ENCODE peak calls at places on chromosomes 16 and 17, in ten cellular contexts. One of them, this sample, is unnamed.

GRCh38 chr17:76417499-76418143 is 33.2 kb downstream of the SPHK1 start:
- DNase-seq in adrenal gland: peak; percentile 57
- DNase-seq in AG04449: no peak
- DNase-seq in gastrocnemius medialis: no peak
- DNase-seq in breast epithelium: no peak
- DNase-seq in heart right ventricle: no peak
- DNase-seq in mucosa of descending colon: no peak
- DNase-seq in MCF 10A: no peak
- DNase-seq in endothelial cell: no peak
- DNase-seq in cardiac fibroblast: no peak
- DNase-seq in this sample: no peak

GRCh38 chr17:27569257-27569722 is 61.7 kb upstream of the LGALS9 start:
- DNase-seq in mucosa of descending colon: no peak
- DNase-seq in MCF 10A: peak; percentile 61
- DNase-seq in endothelial cell: peak; percentile 44
- DNase-seq in gastrocnemius medialis: peak; percentile 76
- DNase-seq in AG04449: no peak
- DNase-seq in breast epithelium: no peak
- DNase-seq in heart right ventricle: no peak
- DNase-seq in adrenal gland: peak; percentile 65
- DNase-seq in cardiac fibroblast: peak; percentile 35
- DNase-seq in this sample: no peak

GRCh38 chr17:45218895-45219661 is 2.6 kb upstream of the FMNL1 start:
- DNase-seq in mucosa of descending colon: peak; percentile 88
- DNase-seq in MCF 10A: peak; percentile 86
- DNase-seq in AG04449: peak; percentile 37
- DNase-seq in breast epithelium: peak; percentile 90
- DNase-seq in adrenal gland: peak; percentile 91
- DNase-seq in cardiac fibroblast: peak; percentile 86
- DNase-seq in gastrocnemius medialis: peak; percentile 76
- DNase-seq in endothelial cell: peak; percentile 89
- DNase-seq in heart right ventricle: peak; percentile 87
- DNase-seq in this sample: peak; percentile 83

GRCh38 chr17:41082565-41083136 is 1.3 kb upstream of the KRTAP4-7 start:
- DNase-seq in MCF 10A: peak; percentile 33
- DNase-seq in breast epithelium: no peak
- DNase-seq in adrenal gland: no peak
- DNase-seq in AG04449: no peak
- DNase-seq in heart right ventricle: no peak
- DNase-seq in cardiac fibroblast: no peak
- DNase-seq in mucosa of descending colon: no peak
- DNase-seq in endothelial cell: no peak
- DNase-seq in gastrocnemius medialis: no peak
- DNase-seq in this sample: no peak

GRCh38 chr16:28258571-28258970 is 33.8 kb upstream of the SBK1 start:
- DNase-seq in breast epithelium: no peak
- DNase-seq in heart right ventricle: peak; percentile 73
- DNase-seq in endothelial cell: no peak
- DNase-seq in cardiac fibroblast: peak; percentile 8
- DNase-seq in AG04449: no peak
- DNase-seq in adrenal gland: peak; percentile 33
- DNase-seq in MCF 10A: no peak
- DNase-seq in gastrocnemius medialis: peak; percentile 96
- DNase-seq in mucosa of descending colon: no peak
- DNase-seq in this sample: peak; percentile 19

GRCh38 chr16:86048221-86048620 is 149.3 kb downstream of the IRF8 start:
- DNase-seq in breast epithelium: no peak
- DNase-seq in MCF 10A: no peak
- DNase-seq in adrenal gland: no peak
- DNase-seq in mucosa of descending colon: no peak
- DNase-seq in gastrocnemius medialis: no peak
- DNase-seq in cardiac fibroblast: no peak
- DNase-seq in heart right ventricle: no peak
- DNase-seq in AG04449: no peak
- DNase-seq in endothelial cell: peak; percentile 45
- DNase-seq in this sample: no peak

GRCh38 chr17:6677158-6677831 is 25.7 kb downstream of the C17orf100 start:
- DNase-seq in MCF 10A: no peak
- DNase-seq in mucosa of descending colon: no peak
- DNase-seq in endothelial cell: no peak
- DNase-seq in gastrocnemius medialis: no peak
- DNase-seq in AG04449: peak; percentile 10
- DNase-seq in cardiac fibroblast: peak; percentile 9
- DNase-seq in adrenal gland: no peak
- DNase-seq in breast epithelium: no peak
- DNase-seq in heart right ventricle: no peak
- DNase-seq in this sample: no peak

GRCh38 chr17:80181431-80181830 is 11.6 kb downstream of the CARD14 start:
- DNase-seq in adrenal gland: no peak
- DNase-seq in gastrocnemius medialis: no peak
- DNase-seq in mucosa of descending colon: no peak
- DNase-seq in breast epithelium: no peak
- DNase-seq in endothelial cell: no peak
- DNase-seq in AG04449: no peak
- DNase-seq in heart right ventricle: no peak
- DNase-seq in MCF 10A: no peak
- DNase-seq in cardiac fibroblast: no peak
- DNase-seq in this sample: no peak

GRCh38 chr17:78617371-78618061 is 40.3 kb upstream of the DNAH17 start:
- DNase-seq in MCF 10A: no peak
- DNase-seq in breast epithelium: no peak
- DNase-seq in mucosa of descending colon: no peak
- DNase-seq in adrenal gland: no peak
- DNase-seq in cardiac fibroblast: no peak
- DNase-seq in AG04449: peak; percentile 10
- DNase-seq in gastrocnemius medialis: peak; percentile 82
- DNase-seq in endothelial cell: no peak
- DNase-seq in heart right ventricle: no peak
- DNase-seq in this sample: no peak

GRCh38 chr17:13576661-13577526 is 24.8 kb downstream of the HS3ST3A1 start:
- DNase-seq in breast epithelium: no peak
- DNase-seq in endothelial cell: no peak
- DNase-seq in AG04449: no peak
- DNase-seq in adrenal gland: no peak
- DNase-seq in heart right ventricle: no peak
- DNase-seq in gastrocnemius medialis: no peak
- DNase-seq in mucosa of descending colon: no peak
- DNase-seq in cardiac fibroblast: no peak
- DNase-seq in MCF 10A: no peak
- DNase-seq in this sample: no peak

GRCh38 chr17:40177275-40177874 is at the start of gene RAPGEFL1:
- DNase-seq in heart right ventricle: peak; percentile 82
- DNase-seq in AG04449: no peak
- DNase-seq in adrenal gland: peak; percentile 80
- DNase-seq in breast epithelium: peak; percentile 82
- DNase-seq in mucosa of descending colon: peak; percentile 93
- DNase-seq in MCF 10A: peak; percentile 69
- DNase-seq in cardiac fibroblast: peak; percentile 60
- DNase-seq in endothelial cell: peak; percentile 75
- DNase-seq in gastrocnemius medialis: peak; percentile 42
- DNase-seq in this sample: peak; percentile 62

GRCh38 chr16:89253548-89254287 is 36.2 kb downstream of the ZNF778 start:
- DNase-seq in breast epithelium: no peak
- DNase-seq in AG04449: no peak
- DNase-seq in mucosa of descending colon: no peak
- DNase-seq in gastrocnemius medialis: no peak
- DNase-seq in MCF 10A: no peak
- DNase-seq in endothelial cell: no peak
- DNase-seq in heart right ventricle: no peak
- DNase-seq in cardiac fibroblast: no peak
- DNase-seq in adrenal gland: no peak
- DNase-seq in this sample: no peak

GRCh38 chr16:89261691-89262563 is 44.4 kb downstream of the ZNF778 start:
- DNase-seq in endothelial cell: no peak
- DNase-seq in mucosa of descending colon: no peak
- DNase-seq in heart right ventricle: no peak
- DNase-seq in cardiac fibroblast: no peak
- DNase-seq in MCF 10A: no peak
- DNase-seq in gastrocnemius medialis: no peak
- DNase-seq in AG04449: no peak
- DNase-seq in breast epithelium: no peak
- DNase-seq in adrenal gland: peak; percentile 18
- DNase-seq in this sample: no peak

GRCh38 chr16:89256651-89257254 is 39.2 kb downstream of the ZNF778 start:
- DNase-seq in cardiac fibroblast: peak; percentile 47
- DNase-seq in breast epithelium: no peak
- DNase-seq in adrenal gland: peak; percentile 86
- DNase-seq in gastrocnemius medialis: no peak
- DNase-seq in AG04449: no peak
- DNase-seq in endothelial cell: peak; percentile 29
- DNase-seq in mucosa of descending colon: peak; percentile 72
- DNase-seq in MCF 10A: no peak
- DNase-seq in heart right ventricle: no peak
- DNase-seq in this sample: peak; percentile 29

GRCh38 chr16:89257757-89258465 is 40.4 kb downstream of the ZNF778 start:
- DNase-seq in endothelial cell: no peak
- DNase-seq in gastrocnemius medialis: no peak
- DNase-seq in adrenal gland: no peak
- DNase-seq in mucosa of descending colon: no peak
- DNase-seq in breast epithelium: no peak
- DNase-seq in heart right ventricle: no peak
- DNase-seq in AG04449: no peak
- DNase-seq in cardiac fibroblast: no peak
- DNase-seq in MCF 10A: no peak
- DNase-seq in this sample: no peak

GRCh38 chr16:89257281-89257731 is 39.8 kb downstream of the ZNF778 start:
- DNase-seq in cardiac fibroblast: no peak
- DNase-seq in endothelial cell: peak; percentile 50
- DNase-seq in AG04449: no peak
- DNase-seq in mucosa of descending colon: no peak
- DNase-seq in gastrocnemius medialis: no peak
- DNase-seq in heart right ventricle: no peak
- DNase-seq in MCF 10A: no peak
- DNase-seq in breast epithelium: no peak
- DNase-seq in adrenal gland: peak; percentile 42
- DNase-seq in this sample: no peak
- TF ChIP-seq CTCF in cardiac fibroblast: peak; percentile 14
- TF ChIP-seq CTCF in endothelial cell: no peak
- TF ChIP-seq CTCF in AG04449: peak; percentile 4
- TF ChIP-seq CTCF in mucosa of descending colon: no peak
- TF ChIP-seq CTCF in gastrocnemius medialis: no peak
- TF ChIP-seq CTCF in heart right ventricle: no peak
- TF ChIP-seq CTCF in MCF 10A: no peak
- TF ChIP-seq CTCF in breast epithelium: no peak
- TF ChIP-seq CTCF in adrenal gland: no peak
- TF ChIP-seq CTCF in this sample: no peak

DNA sequence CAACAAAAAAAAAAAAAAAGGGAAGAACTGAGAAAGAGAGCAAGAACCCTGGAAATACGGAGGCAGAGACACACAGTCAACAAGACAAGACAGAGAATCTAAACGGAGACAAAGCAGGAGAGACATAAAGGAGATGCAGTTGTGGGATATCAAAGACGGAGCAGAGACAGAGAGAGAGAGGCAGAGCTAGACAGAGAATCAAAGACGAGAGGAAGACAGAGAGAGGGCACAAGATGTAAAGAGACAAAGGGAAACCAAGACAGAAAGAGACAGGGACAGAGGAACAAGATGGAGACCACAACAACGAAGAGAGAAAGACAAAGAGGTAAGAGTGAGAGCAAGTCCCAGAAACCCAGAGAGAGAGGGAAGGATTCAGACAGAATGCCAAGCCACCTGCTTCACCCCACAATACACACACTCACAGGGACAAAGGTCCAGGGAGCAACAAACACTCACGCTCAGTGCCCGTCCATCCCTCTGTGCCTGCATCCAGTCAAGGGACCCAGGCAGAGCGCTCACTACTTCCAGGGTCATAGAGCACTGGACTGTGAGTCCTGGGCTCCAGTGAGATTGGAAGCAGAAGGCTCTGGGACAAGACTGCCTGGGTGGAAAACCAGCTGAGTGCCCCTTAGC is 88.9 kb downstream of the C16orf78 start:
- DNase-seq in adrenal gland: no peak
- DNase-seq in cardiac fibroblast: no peak
- DNase-seq in mucosa of descending colon: no peak
- DNase-seq in MCF 10A: no peak
- DNase-seq in heart right ventricle: no peak
- DNase-seq in endothelial cell: no peak
- DNase-seq in AG04449: no peak
- DNase-seq in gastrocnemius medialis: no peak
- DNase-seq in breast epithelium: no peak
- DNase-seq in this sample: no peak
- TF ChIP-seq CTCF in adrenal gland: no peak
- TF ChIP-seq CTCF in cardiac fibroblast: no peak
- TF ChIP-seq CTCF in mucosa of descending colon: no peak
- TF ChIP-seq CTCF in MCF 10A: no peak
- TF ChIP-seq CTCF in heart right ventricle: no peak
- TF ChIP-seq CTCF in endothelial cell: no peak
- TF ChIP-seq CTCF in AG04449: no peak
- TF ChIP-seq CTCF in gastrocnemius medialis: no peak
- TF ChIP-seq CTCF in breast epithelium: no peak
- TF ChIP-seq CTCF in this sample: no peak

DNA sequence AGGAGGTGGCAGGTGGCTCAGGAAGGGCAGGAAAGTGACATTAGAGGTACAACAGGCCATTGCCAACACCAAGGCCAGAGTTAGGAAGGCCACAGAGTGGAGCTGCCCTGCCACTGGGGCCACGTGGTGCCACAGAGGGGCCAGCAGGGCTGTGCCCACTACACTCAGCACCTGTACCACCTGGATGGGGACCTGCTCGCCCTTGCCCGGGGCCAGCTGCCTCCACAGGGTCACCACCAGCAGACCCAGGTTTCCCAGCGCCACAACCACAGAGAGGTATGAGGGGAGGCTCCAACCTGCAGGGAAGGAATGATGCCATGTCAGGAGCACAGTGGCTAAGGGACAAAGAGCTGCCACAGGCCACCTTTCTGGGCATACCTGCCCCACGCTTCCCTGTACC is 1.2 kb downstream of the SLC52A1 start:
- DNase-seq in gastrocnemius medialis: no peak
- DNase-seq in endothelial cell: no peak
- DNase-seq in heart right ventricle: no peak
- DNase-seq in AG04449: no peak
- DNase-seq in MCF 10A: no peak
- DNase-seq in adrenal gland: no peak
- DNase-seq in mucosa of descending colon: no peak
- DNase-seq in breast epithelium: no peak
- DNase-seq in cardiac fibroblast: no peak
- DNase-seq in this sample: no peak
- TF ChIP-seq CTCF in gastrocnemius medialis: no peak
- TF ChIP-seq CTCF in endothelial cell: no peak
- TF ChIP-seq CTCF in heart right ventricle: no peak
- TF ChIP-seq CTCF in AG04449: no peak
- TF ChIP-seq CTCF in MCF 10A: no peak
- TF ChIP-seq CTCF in adrenal gland: no peak
- TF ChIP-seq CTCF in mucosa of descending colon: no peak
- TF ChIP-seq CTCF in breast epithelium: no peak
- TF ChIP-seq CTCF in cardiac fibroblast: no peak
- TF ChIP-seq CTCF in this sample: no peak

DNA sequence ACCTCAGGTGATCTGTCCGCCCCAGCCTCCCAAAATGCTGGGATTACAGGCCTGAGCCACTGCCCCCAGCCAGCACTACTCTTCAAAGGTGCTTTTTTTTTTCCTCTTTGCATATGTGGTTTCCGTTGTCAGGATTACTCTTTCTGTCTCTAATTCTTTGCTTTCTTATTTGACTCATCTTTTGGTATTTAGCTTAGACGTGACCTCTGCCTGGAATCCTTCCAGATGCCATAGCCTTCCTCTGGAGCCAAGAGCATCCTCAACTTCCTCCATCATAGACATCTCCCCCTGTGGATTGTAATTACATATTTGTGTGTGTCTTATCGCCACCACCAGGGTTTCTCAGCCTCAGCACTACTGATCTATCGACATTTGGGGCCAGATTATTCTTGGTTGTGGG is 84.4 kb upstream of the XYLT1 start:
- DNase-seq in cardiac fibroblast: peak; percentile 68
- DNase-seq in breast epithelium: no peak
- DNase-seq in adrenal gland: no peak
- DNase-seq in gastrocnemius medialis: no peak
- DNase-seq in mucosa of descending colon: no peak
- DNase-seq in AG04449: peak; percentile 80
- DNase-seq in MCF 10A: peak; percentile 29
- DNase-seq in endothelial cell: no peak
- DNase-seq in heart right ventricle: no peak
- DNase-seq in this sample: peak; percentile 21
- TF ChIP-seq CTCF in cardiac fibroblast: no peak
- TF ChIP-seq CTCF in breast epithelium: no peak
- TF ChIP-seq CTCF in adrenal gland: no peak
- TF ChIP-seq CTCF in gastrocnemius medialis: no peak
- TF ChIP-seq CTCF in mucosa of descending colon: no peak
- TF ChIP-seq CTCF in AG04449: peak; percentile 26
- TF ChIP-seq CTCF in MCF 10A: no peak
- TF ChIP-seq CTCF in endothelial cell: no peak
- TF ChIP-seq CTCF in heart right ventricle: no peak
- TF ChIP-seq CTCF in this sample: no peak